ENCODE peak calls at places on chromosomes 11 and 22, in eight cellular contexts. V, U, L, Q, I, K, P and E are unnamed samples.

GRCh38 chr11:36953986-36954385 is 355.9 kb upstream of the RAG2 start:
- DNase-seq in P (no peak), V (no peak), U (no peak), I (no peak), Q (no peak), K (no peak), L (no peak), E (peak)

GRCh38 chr11:987671-988070 is 48.8 kb downstream of the MUC6 start:
- DNase-seq in I (no peak), K (no peak), L (no peak), V (no peak), Q (no peak), U (no peak), P (no peak), E (no peak)

GRCh38 chr11:85759915-85760314 is 51.0 kb downstream of the SYTL2 start:
- DNase-seq in U (no peak), I (no peak), V (no peak), K (no peak), L (peak), Q (no peak), P (no peak), E (peak)

GRCh38 chr11:92960886-92961285 is 8.6 kb upstream of the MTNR1B start:
- DNase-seq in V (no peak), Q (no peak), L (no peak), P (no peak), K (no peak), U (no peak), I (no peak), E (no peak)

GRCh38 chr11:47020793-47021624 is 84.4 kb downstream of the CSTPP1 start:
- DNase-seq in I (no peak), U (no peak), Q (no peak), L (no peak), V (no peak), P (no peak), K (no peak), E (peak)

GRCh38 chr11:74141274-74141695 is 29.5 kb downstream of the C2CD3 start:
- DNase-seq in K (no peak), P (no peak), L (peak), Q (no peak), U (no peak), I (peak), V (no peak), E (no peak)

GRCh38 chr22:44918166-44918924 is 91.5 kb downstream of the PHF21B start:
- DNase-seq in Q (no peak), P (no peak), U (no peak), K (no peak), I (no peak), L (no peak), V (no peak), E (no peak)

GRCh38 chr11:67033661-67034166 is 10.8 kb downstream of the SYT12 start:
- DNase-seq in P (no peak), U (no peak), I (no peak), V (no peak), Q (no peak), K (no peak), L (no peak), E (peak)

GRCh38 chr22:19873138-19873959 is 18.7 kb upstream of the GNB1L start:
- DNase-seq in L (peak), I (no peak), P (no peak), K (no peak), V (no peak), Q (peak), U (no peak), E (no peak)

GRCh38 chr22:33038131-33038772 is 19.9 kb downstream of the SYN3 start:
- DNase-seq in Q (no peak), L (no peak), P (no peak), U (no peak), K (no peak), V (no peak), I (no peak), E (peak)

GRCh38 chr11:32426819-32427615 is 8.3 kb downstream of the WT1 start:
- DNase-seq in I (no peak), L (no peak), U (no peak), K (peak), Q (peak), P (no peak), V (no peak), E (peak)

GRCh38 chr11:119108151-119108856 is 1.2 kb downstream of the C2CD2L start:
- DNase-seq in L (peak), K (no peak), P (peak), U (no peak), Q (peak), I (no peak), V (peak), E (peak)

GRCh38 chr11:117638913-117639543 is 158.0 kb downstream of the DSCAML1 start:
- DNase-seq in I (no peak), K (no peak), V (no peak), L (no peak), Q (no peak), P (no peak), U (no peak), E (no peak)

GRCh38 chr11:130051077-130051476 is 18.6 kb upstream of the APLP2 start:
- DNase-seq in L (no peak), I (no peak), Q (no peak), U (no peak), K (no peak), P (no peak), V (no peak), E (peak)

GRCh38 chr22:50308597-50308935 is 1.1 kb upstream of the PLXNB2 start:
- DNase-seq in V (peak), P (no peak), L (no peak), Q (no peak), K (no peak), U (no peak), I (peak), E (no peak)

GRCh38 chr22:31155425-31155824 is 4.6 kb upstream of the RNF185 start:
- DNase-seq in I (no peak), U (no peak), K (no peak), Q (no peak), V (no peak), P (no peak), L (no peak), E (no peak)

GRCh38 chr11:72609451-72609850 is 64.8 kb downstream of the PDE2A start:
- DNase-seq in Q (no peak), V (no peak), K (no peak), U (no peak), P (no peak), L (no peak), I (no peak), E (no peak)

GRCh38 chr22:36027579-36027959 is 1.1 kb downstream of the RBFOX2 start:
- DNase-seq in Q (peak), K (peak), P (no peak), U (no peak), I (no peak), V (no peak), L (peak), E (no peak)

GRCh38 chr11:59550368-59550841 is 39.1 kb downstream of the OR4D9 start:
- DNase-seq in Q (peak), K (peak), V (peak), U (peak), I (peak), P (peak), L (peak), E (peak)

GRCh38 chr22:21680830-21681565 is 15.2 kb downstream of the PPIL2 start:
- DNase-seq in L (no peak), Q (no peak), U (no peak), I (no peak), K (no peak), P (no peak), V (no peak), E (no peak)

GRCh38 chr11:43823316-43823715 is 57.3 kb upstream of the ALKBH3 start:
- DNase-seq in P (no peak), I (no peak), K (no peak), Q (no peak), V (no peak), U (no peak), L (no peak), E (no peak)

GRCh38 chr11:70397983-70398833 is at the start of gene CTTN:
- DNase-seq in L (peak), K (peak), P (peak), U (peak), Q (peak), V (peak), I (peak), E (peak)

GRCh38 chr22:45977003-45977395 is at the start of gene WNT7B:
- DNase-seq in L (peak), V (no peak), K (peak), U (no peak), P (no peak), I (peak), Q (peak), E (peak)

GRCh38 chr22:46934746-46935491 is 172.5 kb downstream of the TBC1D22A start:
- DNase-seq in Q (peak), K (no peak), P (no peak), L (peak), I (peak), V (peak), U (no peak), E (peak)

GRCh38 chr11:57637626-57638004 is 12.1 kb downstream of the YPEL4 start:
- DNase-seq in U (no peak), K (no peak), V (no peak), I (no peak), L (no peak), P (no peak), Q (no peak), E (peak)

GRCh38 chr22:45223304-45224117 is 17.2 kb downstream of the KIAA0930 start:
- DNase-seq in P (no peak), I (no peak), K (no peak), Q (no peak), L (no peak), U (no peak), V (no peak), E (no peak)

GRCh38 chr11:126695293-126695692 is 305.3 kb downstream of the KIRREL3 start:
- DNase-seq in I (no peak), P (no peak), V (no peak), L (no peak), Q (no peak), U (no peak), K (no peak), E (no peak)

GRCh38 chr11:65488273-65489058 is 10.4 kb upstream of the MALAT1 start:
- DNase-seq in I (no peak), V (no peak), L (no peak), P (no peak), Q (no peak), K (no peak), U (no peak), E (peak)

GRCh38 chr11:23288001-23288783 is 427.9 kb upstream of the CCDC179 start:
- DNase-seq in I (no peak), Q (no peak), V (no peak), U (no peak), K (no peak), L (no peak), P (no peak), E (no peak)

GRCh38 chr11:36311926-36312592 is 16.0 kb downstream of the PRR5L start:
- DNase-seq in I (no peak), P (no peak), U (no peak), V (peak), L (peak), Q (no peak), K (no peak), E (no peak)

GRCh38 chr11:74255741-74256369 is 55.6 kb downstream of the P4HA3 start:
- DNase-seq in L (peak), I (peak), K (peak), U (peak), Q (peak), P (peak), V (peak), E (peak)

GRCh38 chr11:27390959-27391326 is 27.9 kb upstream of the CCDC34 start:
- DNase-seq in U (no peak), Q (no peak), L (no peak), V (no peak), P (no peak), K (no peak), I (no peak), E (peak)

GRCh38 chr11:42957831-42958230 is 354.0 kb upstream of the API5 start:
- DNase-seq in P (no peak), V (no peak), Q (no peak), I (no peak), L (no peak), U (no peak), K (no peak), E (no peak)

GRCh38 chr11:14259186-14259784 is 99.7 kb downstream of the RRAS2 start:
- DNase-seq in Q (no peak), V (no peak), I (no peak), L (no peak), U (no peak), P (no peak), K (no peak), E (no peak)

GRCh38 chr11:78061921-78062311 is 1.7 kb upstream of the THRSP start:
- DNase-seq in K (no peak), P (no peak), V (no peak), I (no peak), L (no peak), U (no peak), Q (no peak), E (peak)

GRCh38 chr22:41411021-41411851 is 29.5 kb downstream of the TEF start:
- DNase-seq in P (no peak), K (no peak), V (no peak), L (no peak), U (no peak), I (no peak), Q (no peak), E (peak)

GRCh38 chr11:31959711-31960110 is 131.2 kb upstream of the RCN1 start:
- DNase-seq in U (no peak), Q (no peak), V (no peak), I (no peak), K (no peak), L (no peak), P (no peak), E (no peak)